ENCODE peak calls at places on chromosomes 2 and 18, in four cellular contexts. C is IMR-90, Z is A549, M is GM12878. J is an unnamed sample.

GRCh38 chr2:105502625-105503334 is 103.9 kb upstream of the FHL2 start:
- DNase-seq in M (no peak), C (no peak), Z (no peak), J (no peak)

GRCh38 chr2:60858897-60859311 is 22.5 kb upstream of the REL start:
- DNase-seq in M (no peak), C (no peak), Z (no peak), J (no peak)

GRCh38 chr18:56298935-56299334 is 339.5 kb downstream of the TXNL1 start:
- DNase-seq in M (no peak), C (peak; percentile 62), Z (peak; percentile 43), J (peak; percentile 8)

GRCh38 chr2:213199871-213200270 is 48.5 kb upstream of the IKZF2 start:
- DNase-seq in Z (no peak), M (no peak), C (peak; percentile 54), J (no peak)

GRCh38 chr2:145411493-145411892 is 891.6 kb upstream of the ZEB2 start:
- DNase-seq in M (peak; percentile 68), Z (no peak), C (no peak), J (no peak)

GRCh38 chr2:57937456-57937855 is 109.2 kb upstream of the VRK2 start:
- DNase-seq in M (no peak), Z (no peak), C (peak; percentile 10), J (no peak)

GRCh38 chr2:70964596-70965386 is 13.6 kb upstream of the ANKRD53 start:
- DNase-seq in Z (peak; percentile 80), M (no peak), C (peak; percentile 58), J (no peak)

GRCh38 chr2:69081001-69081400 is 68.0 kb downstream of the ANTXR1 start:
- DNase-seq in Z (no peak), M (no peak), C (no peak), J (no peak)

GRCh38 chr2:12091201-12091806 is 344.9 kb downstream of the LPIN1 start:
- DNase-seq in M (no peak), Z (no peak), C (no peak), J (no peak)

GRCh38 chr18:47251289-47252120 is at the start of gene SKOR2:
- DNase-seq in Z (no peak), C (no peak), M (no peak), J (no peak)

GRCh38 chr2:51681854-51682253 is 649.9 kb upstream of the NRXN1 start:
- DNase-seq in Z (no peak), C (no peak), M (no peak), J (no peak)

GRCh38 chr2:95115418-95115817 is 6.2 kb downstream of the MRPS5 start:
- DNase-seq in C (peak; percentile 61), M (peak; percentile 25), Z (peak; percentile 68), J (peak; percentile 70)

GRCh38 chr2:145743016-145743415 is 1223.1 kb upstream of the ZEB2 start:
- DNase-seq in M (no peak), C (no peak), Z (no peak), J (no peak)

GRCh38 chr2:99543247-99543646 is 53.4 kb upstream of the REV1 start:
- DNase-seq in M (no peak), Z (no peak), C (peak; percentile 16), J (no peak)

GRCh38 chr2:71379086-71379485 is 47.5 kb downstream of the ZNF638 start:
- DNase-seq in M (no peak), C (peak; percentile 81), Z (no peak), J (no peak)

GRCh38 chr2:188495990-188496431 is 204.3 kb downstream of the GULP1 start:
- DNase-seq in Z (no peak), C (peak; percentile 74), M (no peak), J (no peak)

GRCh38 chr2:54708584-54709340 is 14.7 kb upstream of the EML6 start:
- DNase-seq in C (no peak), Z (no peak), M (no peak), J (no peak)

GRCh38 chr18:80104364-80104779 is 4.7 kb upstream of the ADNP2 start:
- DNase-seq in Z (no peak), M (no peak), C (no peak), J (no peak)

DNA sequence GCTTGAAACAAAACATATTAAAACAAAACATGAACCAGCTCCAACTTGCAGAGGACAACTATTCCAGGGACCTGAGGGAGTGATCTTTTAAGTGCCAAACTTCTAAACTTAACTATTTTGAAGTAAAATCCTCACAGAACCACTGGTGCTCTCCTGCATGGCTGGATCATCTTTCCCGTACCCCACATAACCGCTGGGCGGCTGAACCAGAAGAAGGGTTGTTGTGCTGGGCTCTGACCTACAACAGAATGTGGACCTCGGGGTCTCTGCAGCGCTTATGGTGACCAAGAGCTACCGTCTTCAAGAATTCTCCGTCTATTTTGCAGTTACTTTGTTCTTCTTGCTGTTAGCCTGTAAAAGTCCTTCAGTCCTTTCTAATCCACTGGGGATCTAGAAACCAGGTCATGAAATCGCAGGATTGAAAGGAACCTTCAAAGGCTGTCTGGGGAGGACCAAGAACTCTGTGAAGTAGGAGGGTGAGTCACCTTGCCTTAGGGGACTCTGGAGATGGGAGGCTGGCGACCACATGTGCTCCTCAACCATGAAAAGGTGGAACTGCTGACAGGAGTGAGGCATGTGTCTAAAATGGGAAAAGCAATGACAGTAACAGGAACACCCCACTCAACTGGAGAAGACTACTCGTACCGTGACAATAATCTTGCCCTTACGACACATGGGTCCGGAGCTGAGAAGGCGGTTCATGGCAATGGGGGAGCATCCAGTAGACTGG is 46.6 kb downstream of the HDLBP start:
- DNase-seq in C (peak; percentile 57), Z (no peak), M (no peak), J (no peak)
- TF ChIP-seq BHLHE40 in C (no peak), Z (no peak), M (no peak), J (no peak)

DNA sequence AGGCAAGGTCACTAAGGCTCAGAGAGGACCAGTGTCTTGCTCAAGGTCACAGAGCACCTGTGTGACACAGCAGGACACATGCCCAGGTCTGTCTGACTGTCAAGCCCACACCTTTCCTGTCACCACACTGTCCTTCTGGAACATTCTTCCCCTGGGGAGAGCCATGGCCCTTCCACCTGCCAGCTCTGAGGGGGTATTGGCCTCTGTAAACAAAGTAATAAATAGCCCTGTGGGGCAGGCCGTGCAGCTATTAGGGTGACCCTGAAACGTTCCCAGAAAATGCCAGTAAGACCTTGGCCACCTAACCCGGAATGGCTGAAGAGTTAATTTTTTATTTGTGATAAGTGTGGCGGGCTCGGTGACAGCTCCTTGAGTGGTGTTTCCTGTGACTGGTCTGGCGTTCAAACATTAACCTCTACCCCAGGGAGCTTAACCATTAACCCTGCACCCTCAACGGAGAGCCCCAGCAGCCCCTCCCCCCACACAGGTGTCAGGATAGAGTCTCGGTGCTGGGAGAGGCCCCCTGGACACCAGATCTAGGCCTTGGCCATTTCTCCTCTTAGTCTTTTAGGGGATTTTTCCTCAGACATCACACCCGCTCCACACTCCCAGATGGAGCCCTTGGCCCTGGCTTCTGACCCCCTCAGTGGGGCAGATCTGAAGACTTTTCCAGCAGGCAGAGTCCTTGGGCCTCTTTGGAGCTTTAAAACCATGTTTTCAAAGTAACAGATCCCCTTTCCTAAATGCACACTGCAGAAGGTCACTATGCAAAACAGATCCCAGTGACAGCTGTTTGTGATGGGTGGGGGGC is 36.6 kb downstream of the SCTR start:
- DNase-seq in C (no peak), M (peak; percentile 34), Z (peak; percentile 21), J (no peak)
- TF ChIP-seq BHLHE40 in C (no peak), M (no peak), Z (no peak), J (no peak)

GRCh38 chr2:25380586-25381360 is 39.0 kb upstream of the DNMT3A start:
- DNase-seq in Z (no peak), C (no peak), M (no peak), J (no peak)
- TF ChIP-seq BHLHE40 in Z (no peak), C (no peak), M (peak; percentile 30), J (no peak)

DNA sequence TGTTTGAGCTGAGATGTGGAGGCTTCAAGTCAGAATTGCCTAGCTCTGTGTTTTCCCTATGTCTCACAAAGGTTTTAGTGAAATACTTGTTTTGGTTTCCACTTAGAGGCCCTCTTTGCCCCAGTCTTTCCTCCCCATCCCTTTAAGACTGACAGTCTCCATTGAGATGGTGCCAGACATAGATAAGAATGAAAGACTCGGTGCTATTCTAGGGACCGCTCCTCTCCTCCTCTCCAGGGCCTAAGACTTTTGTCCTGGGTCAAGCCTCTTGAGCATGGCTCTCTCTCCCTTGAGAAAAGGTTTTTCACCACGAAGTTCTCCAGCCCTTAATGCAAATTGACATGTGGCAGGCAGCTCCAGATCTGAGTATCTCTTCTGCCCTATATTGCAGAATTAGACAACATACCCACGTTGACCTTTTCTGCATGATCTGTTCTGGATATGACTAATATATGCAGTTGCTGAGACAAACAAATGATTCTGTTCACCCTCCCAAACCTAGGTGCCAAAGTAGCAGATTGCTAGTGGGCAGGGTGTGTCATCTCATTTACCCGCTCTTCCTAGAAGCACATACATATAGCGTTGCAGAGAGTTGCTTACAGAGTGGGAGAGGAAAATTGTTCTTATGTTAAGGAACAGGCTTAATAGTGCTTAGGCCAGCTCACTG is 47.5 kb upstream of the ACSL3 start:
- DNase-seq in M (peak; percentile 79), C (no peak), Z (no peak), J (no peak)
- TF ChIP-seq BHLHE40 in M (no peak), C (no peak), Z (no peak), J (no peak)

DNA sequence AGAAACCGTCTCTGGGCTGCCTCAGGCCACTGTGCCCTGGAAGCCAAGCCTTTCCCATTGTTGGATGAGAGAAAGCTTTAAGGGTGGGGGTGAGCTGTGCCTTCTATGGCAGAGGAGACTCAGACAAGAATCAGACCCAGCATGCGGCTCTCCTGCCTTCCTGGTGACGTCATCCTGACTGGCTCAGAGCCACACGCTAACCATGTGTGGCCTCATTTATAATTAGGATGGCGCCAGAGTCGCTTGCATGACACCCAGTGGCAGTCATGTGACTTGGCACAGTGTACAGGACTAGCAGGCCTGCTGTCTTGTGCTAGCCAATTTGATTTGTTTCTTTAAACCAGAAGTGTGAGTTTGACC is 99.2 kb downstream of the SH3BP4 start:
- DNase-seq in Z (no peak), C (peak; percentile 93), M (no peak), J (peak; percentile 58)
- TF ChIP-seq BHLHE40 in Z (no peak), C (peak; percentile 85), M (no peak), J (no peak)

GRCh38 chr2:239521518-239521815 is 120.6 kb upstream of the HDAC4 start:
- DNase-seq in M (no peak), Z (no peak), C (no peak), J (no peak)

GRCh38 chr2:239523147-239523943 is 122.5 kb upstream of the HDAC4 start:
- DNase-seq in M (no peak), C (no peak), Z (no peak), J (no peak)

GRCh38 chr2:239520811-239521517 is 120.1 kb upstream of the HDAC4 start:
- DNase-seq in Z (no peak), M (no peak), C (no peak), J (no peak)

GRCh38 chr2:239522740-239523119 is 121.9 kb upstream of the HDAC4 start:
- DNase-seq in M (no peak), Z (no peak), C (no peak), J (no peak)

GRCh38 chr2:239522002-239522739 is 121.4 kb upstream of the HDAC4 start:
- DNase-seq in Z (no peak), M (no peak), C (no peak), J (no peak)
- TF ChIP-seq BHLHE40 in Z (no peak), M (no peak), C (no peak), J (no peak)

DNA sequence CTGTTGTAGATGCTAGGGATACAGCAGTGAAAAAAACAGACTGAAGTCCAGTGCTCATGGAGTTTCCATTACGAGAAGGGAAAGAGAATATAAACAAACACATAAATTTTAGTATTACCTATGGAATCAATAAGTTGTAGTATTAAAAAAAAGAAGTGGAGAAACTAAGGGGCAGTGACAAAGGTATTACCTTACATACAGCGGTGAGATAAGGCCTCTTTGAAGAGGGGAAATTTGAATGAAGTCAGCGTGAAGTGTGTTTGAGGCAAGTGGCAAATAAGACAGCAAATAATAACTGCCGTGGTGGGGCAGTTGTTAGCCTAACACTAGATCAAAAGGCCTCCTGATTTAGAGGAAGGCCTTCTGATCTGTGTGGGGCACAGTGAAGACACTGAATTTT is 57.9 kb downstream of the TLK1 start:
- DNase-seq in Z (no peak), M (no peak), C (no peak), J (no peak)
- TF ChIP-seq BHLHE40 in Z (no peak), M (no peak), C (no peak), J (no peak)